ENCODE peak calls at places on chromosomes 3 and 15, in nine cellular contexts. C is fibroblast of pulmonary artery, J is NCI-H524, U is anterior cingulate cortex, M is iris pigment epithelial cell, K is EH, L is heart left ventricle, T is adrenal gland, O is NCI-H345. A is an unnamed sample.

GRCh38 chr3:53721187-53721946 is 124.9 kb downstream of the CHDH start:
- DNase-seq in C (no peak), J (no peak), U (no peak), M (peak), K (peak), L (no peak), T (peak), O (no peak), A (no peak)

GRCh38 chr3:65979152-65979551 is 59.6 kb downstream of the MAGI1 start:
- DNase-seq in C (peak), J (no peak), U (no peak), M (peak), K (peak), L (no peak), T (no peak), O (no peak), A (no peak)

GRCh38 chr3:150544726-150545125 is 1.6 kb downstream of the SERP1 start:
- DNase-seq in C (peak), J (no peak), U (no peak), M (peak), K (peak), L (no peak), T (no peak), O (no peak), A (peak)

GRCh38 chr3:194322701-194323174 is 28.4 kb downstream of the CPN2 start:
- DNase-seq in C (peak), J (peak), U (no peak), M (peak), K (peak), L (no peak), T (no peak), O (no peak), A (no peak)

GRCh38 chr3:188179006-188179966 is 25.3 kb downstream of the LPP start:
- DNase-seq in C (peak), J (peak), U (no peak), M (peak), K (peak), L (peak), T (peak), O (peak), A (no peak)

GRCh38 chr3:13727890-13728289 is 152.0 kb downstream of the WNT7A start:
- DNase-seq in C (no peak), J (no peak), U (no peak), M (no peak), K (no peak), L (no peak), T (no peak), O (no peak), A (no peak)

GRCh38 chr15:93451822-93452221 is 362.8 kb upstream of the RGMA start:
- DNase-seq in C (no peak), J (no peak), U (no peak), M (no peak), K (no peak), L (no peak), T (no peak), O (no peak), A (no peak)

GRCh38 chr3:114525278-114525677 is 231.4 kb downstream of the TIGIT start:
- DNase-seq in C (no peak), J (no peak), U (no peak), M (peak), K (no peak), L (no peak), T (no peak), O (no peak), A (no peak)